ENCODE peak calls at places on chromosomes 7 and 10, in seven cellular contexts. G is iPS DF 6.9, A is GM13976, Z is frontal cortex, I is AG08395, T is LoVo, J is AG20443. R is an unnamed sample.

GRCh38 chr10:84391326-84391725 is 62.9 kb downstream of the CCSER2 start:
- DNase-seq in G (no peak), A (no peak), Z (no peak), I (no peak), T (no peak), J (no peak), R (no peak)

GRCh38 chr10:71366710-71367109 is 30.0 kb upstream of the CDH23 start:
- DNase-seq in G (no peak), A (no peak), Z (no peak), I (no peak), T (no peak), J (no peak), R (no peak)

GRCh38 chr7:52616552-52616951 is 418.9 kb upstream of the POM121L12 start:
- DNase-seq in G (no peak), A (no peak), Z (no peak), I (no peak), T (no peak), J (no peak), R (no peak)

GRCh38 chr7:95772298-95772770 is at the start of gene DYNC1I1:
- DNase-seq in G (no peak), A (peak), Z (peak), I (peak), T (peak), J (peak), R (peak)

GRCh38 chr10:34526186-34526585 is 288.9 kb downstream of the PARD3 start:
- DNase-seq in G (no peak), A (no peak), Z (no peak), I (peak), T (no peak), J (peak), R (no peak)

GRCh38 chr7:102424787-102425218 is 8.6 kb upstream of the ORAI2 start:
- DNase-seq in G (no peak), A (no peak), Z (no peak), I (no peak), T (no peak), J (no peak), R (no peak)

GRCh38 chr7:7177044-7177517 is 5.3 kb upstream of the C1GALT1 start:
- DNase-seq in G (no peak), A (no peak), Z (no peak), I (peak), T (peak), J (peak), R (no peak)

GRCh38 chr7:40833541-40834234 is 698.9 kb downstream of the SUGCT start:
- DNase-seq in G (no peak), A (no peak), Z (no peak), I (peak), T (no peak), J (peak), R (no peak)

GRCh38 chr7:82697897-82698296 is 254.3 kb upstream of the CACNA2D1 start:
- DNase-seq in G (no peak), A (no peak), Z (no peak), I (no peak), T (peak), J (no peak), R (no peak)

GRCh38 chr10:120732067-120732466 is 119.1 kb upstream of the WDR11 start:
- DNase-seq in G (no peak), A (no peak), Z (no peak), I (no peak), T (peak), J (no peak), R (no peak)

GRCh38 chr10:125048101-125048864 is 106.4 kb downstream of the ZRANB1 start:
- DNase-seq in G (peak), A (peak), Z (peak), I (peak), T (peak), J (peak), R (peak)

GRCh38 chr7:137977173-137977572 is 24.7 kb downstream of the CREB3L2 start:
- DNase-seq in G (no peak), A (no peak), Z (no peak), I (peak), T (no peak), J (no peak), R (no peak)

GRCh38 chr7:156651472-156651871 is 10.9 kb downstream of the RNF32 start:
- DNase-seq in G (no peak), A (no peak), Z (no peak), I (peak), T (no peak), J (peak), R (no peak)

GRCh38 chr7:7104971-7105370 is 77.4 kb upstream of the C1GALT1 start:
- DNase-seq in G (no peak), A (no peak), Z (no peak), I (no peak), T (no peak), J (no peak), R (no peak)

GRCh38 chr10:51251110-51251509 is 176.8 kb downstream of the PRKG1 start:
- DNase-seq in G (no peak), A (no peak), Z (no peak), I (no peak), T (no peak), J (no peak), R (no peak)

GRCh38 chr10:80201592-80202256 is 3.6 kb downstream of the ANXA11 start:
- DNase-seq in G (no peak), A (no peak), Z (no peak), I (no peak), T (no peak), J (no peak), R (no peak)